ENCODE peak calls at places on chromosome 3, in six cellular contexts. A, W, C, I, T and H are unnamed samples.

GRCh38 chr3:132399054-132399929 is 18.0 kb upstream of the DNAJC13 start:
- DNase-seq in W (peak; percentile 70), I (no peak), A (peak; percentile 20), C (peak; percentile 82), T (peak; percentile 45), H (peak; percentile 63)

GRCh38 chr3:31968391-31968926 is 12.6 kb downstream of the OSBPL10 start:
- DNase-seq in W (no peak), A (no peak), I (no peak), C (no peak), T (no peak), H (no peak)

GRCh38 chr3:141556034-141556433 is 69.2 kb downstream of the RASA2 start:
- DNase-seq in I (no peak), W (no peak), A (no peak), T (peak; percentile 29), C (no peak), H (no peak)

GRCh38 chr3:189710620-189711388 is 79.6 kb downstream of the TP63 start:
- DNase-seq in W (peak; percentile 82), T (peak; percentile 30), I (no peak), A (peak; percentile 64), C (peak; percentile 43), H (peak; percentile 72)

GRCh38 chr3:193928354-193929209 is 207.4 kb upstream of the HES1 start:
- DNase-seq in T (no peak), A (no peak), C (no peak), W (no peak), I (no peak), H (peak; percentile 62)

GRCh38 chr3:128051459-128051836 is 789 bp upstream of the SEC61A1 start:
- DNase-seq in W (no peak), T (no peak), A (no peak), C (peak; percentile 48), I (no peak), H (no peak)

GRCh38 chr3:143010024-143010423 is 8.7 kb downstream of the U2SURP start:
- DNase-seq in A (no peak), I (no peak), C (no peak), T (no peak), W (no peak), H (no peak)

GRCh38 chr3:187914231-187914630 is 169.0 kb upstream of the BCL6 start:
- DNase-seq in A (no peak), W (no peak), T (no peak), I (no peak), C (no peak), H (peak; percentile 45)

GRCh38 chr3:140185375-140185774 is 250.4 kb downstream of the CLSTN2 start:
- DNase-seq in I (no peak), W (no peak), T (no peak), A (no peak), C (no peak), H (no peak)

GRCh38 chr3:10164546-10165393 is at the start of gene IRAK2:
- DNase-seq in A (peak; percentile 70), C (peak; percentile 88), W (peak; percentile 72), I (no peak), T (peak; percentile 62), H (peak; percentile 78)

GRCh38 chr3:156633335-156633734 is 41.1 kb upstream of the TIPARP start:
- DNase-seq in I (no peak), C (no peak), W (no peak), T (no peak), A (peak; percentile 16), H (no peak)

GRCh38 chr3:72187131-72187530 is 402.2 kb upstream of the PROK2 start:
- DNase-seq in C (peak; percentile 72), A (no peak), W (peak; percentile 46), T (no peak), I (no peak), H (no peak)

GRCh38 chr3:105907790-105908189 is 39.0 kb upstream of the CBLB start:
- DNase-seq in C (no peak), W (peak; percentile 37), A (no peak), T (peak; percentile 10), I (no peak), H (no peak)

GRCh38 chr3:182896553-182896952 is 83.8 kb downstream of the DCUN1D1 start:
- DNase-seq in A (no peak), C (no peak), W (no peak), T (no peak), I (no peak), H (no peak)

GRCh38 chr3:156563900-156564682 is 9.2 kb upstream of the SSR3 start:
- DNase-seq in A (no peak), C (no peak), T (no peak), I (no peak), W (no peak), H (no peak)

GRCh38 chr3:102129774-102130608 is 280.7 kb downstream of the NFKBIZ start:
- DNase-seq in T (no peak), W (no peak), I (no peak), A (no peak), C (no peak), H (peak; percentile 20)

GRCh38 chr3:14837864-14838263 is 19.1 kb downstream of the FGD5 start:
- DNase-seq in W (no peak), A (peak; percentile 46), C (no peak), I (no peak), T (no peak), H (no peak)

GRCh38 chr3:71428841-71429609 is 154.5 kb downstream of the FOXP1 start:
- DNase-seq in I (no peak), W (no peak), T (no peak), A (peak; percentile 58), C (no peak), H (peak; percentile 32)

GRCh38 chr3:82643948-82644347 is 882.5 kb upstream of the GBE1 start:
- DNase-seq in A (no peak), W (peak; percentile 8), C (peak; percentile 36), T (peak; percentile 1), I (no peak), H (peak; percentile 41)
- TF ChIP-seq CTCF in A (no peak), W (no peak), C (peak; percentile 76), T (no peak), I (no peak), H (no peak)

GRCh38 chr3:11662392-11662990 is 18.8 kb upstream of the VGLL4 start:
- DNase-seq in A (no peak), C (peak; percentile 62), T (no peak), I (no peak), W (no peak), H (no peak)
- TF ChIP-seq CTCF in A (no peak), C (peak; percentile 52), T (no peak), I (no peak), W (no peak), H (no peak)

GRCh38 chr3:107425033-107425432 is 47.8 kb downstream of the CCDC54 start:
- DNase-seq in C (no peak), A (no peak), T (no peak), W (no peak), I (no peak), H (no peak)

GRCh38 chr3:107421881-107422280 is 44.6 kb downstream of the CCDC54 start:
- DNase-seq in W (no peak), A (no peak), I (no peak), C (no peak), T (no peak), H (no peak)

GRCh38 chr3:107416886-107417285 is 39.6 kb downstream of the CCDC54 start:
- DNase-seq in C (no peak), A (no peak), I (no peak), W (no peak), T (no peak), H (no peak)

GRCh38 chr3:107426223-107426622 is 49.0 kb downstream of the CCDC54 start:
- DNase-seq in T (no peak), I (no peak), C (no peak), A (no peak), W (no peak), H (no peak)

DNA sequence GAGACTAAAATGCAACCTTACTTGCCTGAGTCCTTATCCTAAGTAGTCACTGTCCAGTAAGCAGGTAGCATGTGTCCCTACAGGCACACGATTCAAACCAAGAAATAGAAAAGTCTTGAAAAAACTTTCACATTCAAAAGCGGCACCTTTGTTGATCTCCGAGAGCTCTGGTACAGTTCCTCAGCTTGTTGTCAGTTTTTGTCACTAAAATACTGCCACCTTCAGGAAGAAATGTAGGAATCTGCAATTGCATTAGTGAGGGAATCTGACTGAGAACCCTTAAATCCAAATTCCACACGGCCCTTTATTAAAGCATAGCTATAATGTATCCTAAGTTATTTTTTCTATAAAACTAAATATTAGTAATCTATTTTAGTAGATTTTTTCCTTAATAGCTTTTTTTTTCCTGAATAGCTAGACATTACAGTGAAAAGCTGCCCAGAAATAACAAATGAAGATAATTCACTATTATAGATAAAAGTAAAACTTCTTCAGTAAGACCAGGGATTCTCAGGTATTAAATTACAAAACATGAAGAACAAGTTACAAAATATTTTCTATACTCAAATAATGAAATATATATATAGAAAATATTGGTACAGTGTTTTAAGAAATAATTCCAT is 44.0 kb downstream of the CCDC54 start:
- DNase-seq in W (peak; percentile 71), A (no peak), T (peak; percentile 15), C (peak; percentile 90), I (no peak), H (peak; percentile 28)
- TF ChIP-seq CTCF in W (peak; percentile 48), A (peak; percentile 65), T (peak; percentile 76), C (peak; percentile 75), I (no peak), H (peak; percentile 29)

DNA sequence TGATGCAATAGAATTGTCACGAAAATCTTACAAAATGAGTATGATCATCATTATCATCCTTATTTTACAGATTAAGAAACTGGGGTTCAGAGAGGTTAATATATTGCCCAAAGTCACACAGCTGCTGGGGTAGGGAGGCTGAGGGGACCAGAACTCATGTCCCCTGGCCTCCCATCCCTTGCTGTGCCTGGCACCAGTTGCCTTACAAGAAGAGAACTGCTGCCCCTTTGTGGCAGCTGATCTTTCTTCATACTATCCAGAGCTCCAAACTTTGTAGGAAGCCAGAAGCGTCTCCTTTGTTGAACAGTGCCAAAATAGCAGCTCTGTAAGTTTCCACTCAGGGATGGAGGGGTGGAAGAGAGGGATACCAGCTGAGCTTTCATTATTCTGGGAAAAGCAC is 236.8 kb upstream of the TBC1D5 start:
- DNase-seq in A (no peak), T (peak; percentile 9), I (no peak), C (peak; percentile 42), W (no peak), H (no peak)
- TF ChIP-seq CTCF in A (no peak), T (peak; percentile 17), I (no peak), C (peak; percentile 62), W (no peak), H (no peak)